ENCODE peak calls at places on chromosomes 7 and 10, in four cellular contexts. P is progenitor cell of endocrine pancreas, Y is epithelial cell of esophagus, U is endodermal cell. W is an unnamed sample.

GRCh38 chr10:69576334-69577011 is 3.3 kb upstream of the NEUROG3 start:
- DNase-seq in P (no peak), Y (peak; percentile 16), U (peak; percentile 53), W (no peak)

GRCh38 chr10:86310702-86311101 is 55.9 kb downstream of the GRID1 start:
- DNase-seq in P (no peak), Y (no peak), U (peak; percentile 18), W (no peak)

GRCh38 chr7:155942226-155942950 is 130.1 kb upstream of the SHH start:
- DNase-seq in P (no peak), Y (no peak), U (peak; percentile 19), W (no peak)

GRCh38 chr7:47953822-47954221 is 5.6 kb upstream of the PKD1L1 start:
- DNase-seq in P (no peak), Y (no peak), U (no peak), W (no peak)

GRCh38 chr7:108838143-108838542 is 268.5 kb downstream of the DNAJB9 start:
- DNase-seq in P (no peak), Y (no peak), U (no peak), W (no peak)

GRCh38 chr10:71259815-71260501 is 47.6 kb downstream of the UNC5B start:
- DNase-seq in P (no peak), Y (no peak), U (no peak), W (peak; percentile 13)

GRCh38 chr7:30764030-30764991 is 6.9 kb upstream of the MINDY4 start:
- DNase-seq in P (no peak), Y (no peak), U (peak; percentile 20), W (no peak)

GRCh38 chr7:98994046-98994944 is 116.0 kb downstream of the TRRAP start:
- DNase-seq in P (no peak), Y (no peak), U (no peak), W (no peak)

GRCh38 chr7:45643630-45644029 is 69.5 kb downstream of the ADCY1 start:
- DNase-seq in P (no peak), Y (no peak), U (no peak), W (no peak)

GRCh38 chr7:115113776-115114175 is 191.9 kb downstream of the MDFIC start:
- DNase-seq in P (no peak), Y (no peak), U (no peak), W (no peak)

GRCh38 chr7:25349283-25349682 is 121.0 kb upstream of the NPVF start:
- DNase-seq in P (no peak), Y (no peak), U (no peak), W (no peak)

GRCh38 chr10:2858452-2858851 is 208.9 kb upstream of the PFKP start:
- DNase-seq in P (no peak), Y (no peak), U (no peak), W (no peak)

GRCh38 chr10:103917326-103918052 is 495 bp downstream of the STN1 start:
- DNase-seq in P (peak; percentile 12), Y (peak; percentile 51), U (no peak), W (no peak)

GRCh38 chr10:30092151-30092790 is 32.9 kb upstream of the JCAD start:
- DNase-seq in P (no peak), Y (peak; percentile 32), U (no peak), W (peak; percentile 42)

GRCh38 chr10:68212721-68213352 is 19.1 kb downstream of the ATOH7 start:
- DNase-seq in P (no peak), Y (peak; percentile 35), U (no peak), W (peak; percentile 35)

GRCh38 chr7:69412331-69413146 is 185.7 kb upstream of the AUTS2 start:
- DNase-seq in P (no peak), Y (no peak), U (no peak), W (no peak)

GRCh38 chr7:38102486-38102885 is 75.6 kb upstream of the STARD3NL start:
- DNase-seq in P (no peak), Y (no peak), U (no peak), W (no peak)

GRCh38 chr10:94186722-94187121 is 176.0 kb downstream of the NOC3L start:
- DNase-seq in P (no peak), Y (no peak), U (no peak), W (no peak)

W was measured in bronchial epithelial cell.